ENCODE peak calls at places on chromosomes 13 and 19, in five cellular contexts. One of them, this sample, is unnamed.

GRCh38 chr13:43245374-43245964 is 222.1 kb downstream of the DNAJC15 start:
- DNase-seq in GM12878: no peak
- DNase-seq in H1: no peak
- DNase-seq in HepG2: no peak
- DNase-seq in NT2/D1: no peak
- DNase-seq in this sample: no peak

GRCh38 chr19:29545866-29546582 is 20.2 kb downstream of the VSTM2B start:
- DNase-seq in GM12878: no peak
- DNase-seq in H1: no peak
- DNase-seq in HepG2: no peak
- DNase-seq in NT2/D1: no peak
- DNase-seq in this sample: no peak

GRCh38 chr13:49246850-49247721 is 639 bp upstream of the CDADC1 start:
- DNase-seq in GM12878: no peak
- DNase-seq in H1: no peak
- DNase-seq in HepG2: no peak
- DNase-seq in NT2/D1: no peak
- DNase-seq in this sample: no peak

GRCh38 chr13:46751811-46752635 is 44.9 kb downstream of the ESD start:
- DNase-seq in GM12878: peak; percentile 45
- DNase-seq in H1: no peak
- DNase-seq in HepG2: no peak
- DNase-seq in NT2/D1: no peak
- DNase-seq in this sample: no peak

GRCh38 chr13:59684105-59684504 is 479.6 kb downstream of the DIAPH3 start:
- DNase-seq in GM12878: no peak
- DNase-seq in H1: no peak
- DNase-seq in HepG2: no peak
- DNase-seq in NT2/D1: no peak
- DNase-seq in this sample: no peak

GRCh38 chr19:41753936-41754529 is 1.3 kb upstream of the CEACAM6 start:
- DNase-seq in GM12878: no peak
- DNase-seq in H1: peak; percentile 79
- DNase-seq in HepG2: peak; percentile 14
- DNase-seq in NT2/D1: no peak
- DNase-seq in this sample: peak; percentile 30

GRCh38 chr13:44300895-44301638 is 72.6 kb upstream of the SERP2 start:
- DNase-seq in GM12878: peak; percentile 56
- DNase-seq in H1: no peak
- DNase-seq in HepG2: no peak
- DNase-seq in NT2/D1: no peak
- DNase-seq in this sample: no peak

GRCh38 chr19:14383556-14383897 is 2.3 kb downstream of the ADGRE5 start:
- DNase-seq in GM12878: no peak
- DNase-seq in H1: no peak
- DNase-seq in HepG2: no peak
- DNase-seq in NT2/D1: no peak
- DNase-seq in this sample: no peak

GRCh38 chr13:69524459-69525155 is 583.0 kb upstream of the ATXN8OS start:
- DNase-seq in GM12878: no peak
- DNase-seq in H1: no peak
- DNase-seq in HepG2: no peak
- DNase-seq in NT2/D1: no peak
- DNase-seq in this sample: no peak

GRCh38 chr19:44577566-44577874 is 35.8 kb upstream of the IGSF23 start:
- DNase-seq in GM12878: no peak
- DNase-seq in H1: no peak
- DNase-seq in HepG2: no peak
- DNase-seq in NT2/D1: no peak
- DNase-seq in this sample: no peak

GRCh38 chr19:50646074-50646807 is 3.0 kb upstream of the C19orf81 start:
- DNase-seq in GM12878: no peak
- DNase-seq in H1: no peak
- DNase-seq in HepG2: no peak
- DNase-seq in NT2/D1: no peak
- DNase-seq in this sample: no peak

GRCh38 chr13:99724633-99725517 is 223.6 kb downstream of the TM9SF2 start:
- DNase-seq in GM12878: peak; percentile 59
- DNase-seq in H1: no peak
- DNase-seq in HepG2: no peak
- DNase-seq in NT2/D1: no peak
- DNase-seq in this sample: no peak

GRCh38 chr13:105805866-105806265 is 729.6 kb downstream of the EFNB2 start:
- DNase-seq in GM12878: no peak
- DNase-seq in H1: no peak
- DNase-seq in HepG2: no peak
- DNase-seq in NT2/D1: no peak
- DNase-seq in this sample: no peak

GRCh38 chr19:50777830-50778303 is 7.6 kb downstream of the GPR32 start:
- DNase-seq in GM12878: no peak
- DNase-seq in H1: no peak
- DNase-seq in HepG2: no peak
- DNase-seq in NT2/D1: peak; percentile 57
- DNase-seq in this sample: no peak

GRCh38 chr13:100552755-100553154 is 35.8 kb downstream of the GGACT start:
- DNase-seq in GM12878: no peak
- DNase-seq in H1: no peak
- DNase-seq in HepG2: no peak
- DNase-seq in NT2/D1: no peak
- DNase-seq in this sample: no peak

GRCh38 chr13:37791699-37792098 is 77.9 kb downstream of the TRPC4 start:
- DNase-seq in GM12878: no peak
- DNase-seq in H1: no peak
- DNase-seq in HepG2: no peak
- DNase-seq in NT2/D1: no peak
- DNase-seq in this sample: no peak
- TF ChIP-seq SUZ12 in GM12878: no peak
- TF ChIP-seq SUZ12 in H1: no peak
- TF ChIP-seq SUZ12 in HepG2: no peak
- TF ChIP-seq SUZ12 in NT2/D1: no peak
- TF ChIP-seq SUZ12 in this sample: no peak

GRCh38 chr19:16400911-16401675 is 70.7 kb downstream of the EPS15L1 start:
- DNase-seq in GM12878: no peak
- DNase-seq in H1: no peak
- DNase-seq in HepG2: no peak
- DNase-seq in NT2/D1: no peak
- DNase-seq in this sample: no peak

GRCh38 chr19:16403151-16403977 is 68.4 kb downstream of the EPS15L1 start:
- DNase-seq in GM12878: no peak
- DNase-seq in H1: no peak
- DNase-seq in HepG2: no peak
- DNase-seq in NT2/D1: no peak
- DNase-seq in this sample: no peak

GRCh38 chr19:16404396-16404795 is 67.4 kb downstream of the EPS15L1 start:
- DNase-seq in GM12878: no peak
- DNase-seq in H1: no peak
- DNase-seq in HepG2: no peak
- DNase-seq in NT2/D1: no peak
- DNase-seq in this sample: no peak

GRCh38 chr19:16405091-16405490 is 66.7 kb downstream of the EPS15L1 start:
- DNase-seq in GM12878: no peak
- DNase-seq in H1: no peak
- DNase-seq in HepG2: no peak
- DNase-seq in NT2/D1: no peak
- DNase-seq in this sample: no peak

GRCh38 chr19:16402076-16402475 is 69.7 kb downstream of the EPS15L1 start:
- DNase-seq in GM12878: no peak
- DNase-seq in H1: no peak
- DNase-seq in HepG2: no peak
- DNase-seq in NT2/D1: no peak
- DNase-seq in this sample: no peak
- TF ChIP-seq SUZ12 in GM12878: no peak
- TF ChIP-seq SUZ12 in H1: no peak
- TF ChIP-seq SUZ12 in HepG2: no peak
- TF ChIP-seq SUZ12 in NT2/D1: no peak
- TF ChIP-seq SUZ12 in this sample: no peak

GRCh38 chr13:38350114-38350617 is 515 bp downstream of the UFM1 start:
- DNase-seq in GM12878: no peak
- DNase-seq in H1: peak; percentile 59
- DNase-seq in HepG2: peak; percentile 49
- DNase-seq in NT2/D1: no peak
- DNase-seq in this sample: peak; percentile 23
- TF ChIP-seq SUZ12 in GM12878: no peak
- TF ChIP-seq SUZ12 in H1: no peak
- TF ChIP-seq SUZ12 in HepG2: no peak
- TF ChIP-seq SUZ12 in NT2/D1: no peak
- TF ChIP-seq SUZ12 in this sample: no peak

GRCh38 chr19:15508035-15508710 is at the start of gene CYP4F22:
- DNase-seq in GM12878: no peak
- DNase-seq in H1: no peak
- DNase-seq in HepG2: no peak
- DNase-seq in NT2/D1: no peak
- DNase-seq in this sample: peak; percentile 32
- TF ChIP-seq SUZ12 in GM12878: no peak
- TF ChIP-seq SUZ12 in H1: no peak
- TF ChIP-seq SUZ12 in HepG2: no peak
- TF ChIP-seq SUZ12 in NT2/D1: no peak
- TF ChIP-seq SUZ12 in this sample: no peak

GRCh38 chr13:45337395-45337794 is 3.6 kb downstream of the TPT1 start:
- DNase-seq in GM12878: no peak
- DNase-seq in H1: no peak
- DNase-seq in HepG2: no peak
- DNase-seq in NT2/D1: no peak
- DNase-seq in this sample: no peak
- TF ChIP-seq SUZ12 in GM12878: no peak
- TF ChIP-seq SUZ12 in H1: no peak
- TF ChIP-seq SUZ12 in HepG2: no peak
- TF ChIP-seq SUZ12 in NT2/D1: no peak
- TF ChIP-seq SUZ12 in this sample: no peak

DNA sequence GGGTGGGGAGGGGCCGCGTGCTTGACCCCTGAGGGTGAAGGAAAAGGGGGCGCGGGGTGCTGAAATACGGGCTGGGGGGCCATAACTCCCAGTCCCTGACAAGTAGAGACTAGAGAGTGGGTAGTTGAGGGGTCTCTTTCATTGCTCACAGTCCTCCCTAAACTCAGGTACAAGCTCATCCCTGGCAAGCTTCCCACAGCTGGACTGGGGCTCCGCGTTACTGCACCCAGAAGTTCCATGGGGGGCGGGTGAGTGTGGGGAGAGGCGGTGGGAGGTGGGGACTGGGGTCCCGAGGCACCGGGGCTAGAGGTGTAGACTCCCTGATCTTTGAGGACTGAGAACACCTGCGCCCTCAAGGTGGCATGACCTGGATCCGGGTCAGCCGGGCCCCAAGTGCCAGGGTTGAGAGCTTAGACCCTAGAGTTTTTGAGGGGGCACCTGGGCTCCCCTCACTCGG is 1.3 kb downstream of the ETV2 start:
- DNase-seq in GM12878: no peak
- DNase-seq in H1: no peak
- DNase-seq in HepG2: no peak
- DNase-seq in NT2/D1: no peak
- DNase-seq in this sample: no peak
- TF ChIP-seq SUZ12 in GM12878: no peak
- TF ChIP-seq SUZ12 in H1: no peak
- TF ChIP-seq SUZ12 in HepG2: no peak
- TF ChIP-seq SUZ12 in NT2/D1: no peak
- TF ChIP-seq SUZ12 in this sample: no peak

This sample was measured in HEK293T.